ENCODE peak calls at places on chromosomes 16 and 17, in ten cellular contexts. B is NCI-H748 treated with DMSO at 0.1 percent for 48 hours; X is HuH-7.5; A is stimulated activated effector memory CD8-positive, alpha-beta T cell treated with anti-CD3 and anti-CD28 coated beads, Interleukin-12 subunit alpha, Interleukin-12 subunit beta, amount 100 ng/mL, for 72 hours; Z is EL; L is fibroblast of pulmonary artery; J is pancreas; M is endothelial cell; C is fibroblast of the conjunctiva; E is posterior cingulate gyrus. F is an unnamed sample.

GRCh38 chr17:78735832-78736525 is 46.1 kb downstream of the CYTH1 start:
- DNase-seq in B (no peak), X (no peak), A (no peak), Z (no peak), L (peak), J (no peak), M (no peak), C (no peak), E (no peak), F (peak)

GRCh38 chr16:58284021-58284420 is 10.8 kb downstream of the PRSS54 start:
- DNase-seq in B (no peak), X (no peak), A (no peak), Z (no peak), L (no peak), J (no peak), M (no peak), C (no peak), E (no peak), F (no peak)

GRCh38 chr17:7018331-7018964 is 4.4 kb upstream of the BCL6B start:
- DNase-seq in B (no peak), X (no peak), A (no peak), Z (no peak), L (no peak), J (peak), M (no peak), C (no peak), E (no peak), F (no peak)

GRCh38 chr17:41486809-41487530 is 2.7 kb downstream of the KRT36 start:
- DNase-seq in B (no peak), X (no peak), A (peak), Z (no peak), L (no peak), J (peak), M (peak), C (no peak), E (no peak), F (no peak)

GRCh38 chr17:61186996-61187395 is 212.6 kb upstream of the TBX2 start:
- DNase-seq in B (no peak), X (no peak), A (no peak), Z (no peak), L (no peak), J (no peak), M (no peak), C (no peak), E (no peak), F (no peak)

GRCh38 chr16:52805559-52806168 is 247.0 kb downstream of the CHD9NB start:
- DNase-seq in B (no peak), X (no peak), A (no peak), Z (no peak), L (no peak), J (no peak), M (no peak), C (no peak), E (no peak), F (no peak)

GRCh38 chr17:21191698-21192097 is 22.3 kb downstream of the TMEM11 start:
- DNase-seq in B (no peak), X (no peak), A (no peak), Z (no peak), L (no peak), J (no peak), M (no peak), C (no peak), E (no peak), F (no peak)

GRCh38 chr17:49580981-49581644 is 5.4 kb downstream of the NXPH3 start:
- DNase-seq in B (no peak), X (no peak), A (no peak), Z (no peak), L (no peak), J (no peak), M (no peak), C (no peak), E (no peak), F (no peak)

GRCh38 chr16:83338941-83339340 is 468.8 kb upstream of the HSBP1 start:
- DNase-seq in B (no peak), X (no peak), A (no peak), Z (peak), L (peak), J (no peak), M (no peak), C (no peak), E (no peak), F (no peak)

GRCh38 chr16:14378684-14379467 is 251.2 kb downstream of the PARN start:
- DNase-seq in B (no peak), X (no peak), A (no peak), Z (peak), L (no peak), J (no peak), M (no peak), C (no peak), E (no peak), F (no peak)

GRCh38 chr16:3007957-3008748 is 4.6 kb upstream of the CLDN9 start:
- DNase-seq in B (no peak), X (no peak), A (no peak), Z (no peak), L (no peak), J (no peak), M (no peak), C (no peak), E (no peak), F (no peak)

F was measured in fibroblast of the aortic adventitia.